ENCODE peak calls at places on chromosome X, in ten cellular contexts. J is epithelial cell of prostate; U is globus pallidus; M is thoracic aorta; N is stimulated activated CD4-positive, alpha-beta T cell treated with anti-CD3 and anti-CD28 coated beads, Interleukin-12 subunit alpha, Interleukin-12 subunit beta, amount 100 ng/mL, for 24 hours; G is neural crest cell; R is BJ; B is HuH-7; Z is effector CD4-positive, alpha-beta T cell; C is central memory CD4-positive, alpha-beta T cell. H is an unnamed sample.

GRCh38 chrX:142095816-142096215 is 109.3 kb downstream of the MAGEC2 start:
- DNase-seq in J (no peak), M (no peak), R (no peak), C (no peak), Z (no peak), N (no peak), B (no peak), G (no peak), U (no peak), H (no peak)

GRCh38 chrX:41720125-41720780 is 3.7 kb upstream of the GPR82 start:
- DNase-seq in Z (no peak), N (no peak), R (no peak), J (no peak), C (no peak), G (no peak), M (no peak), U (no peak), B (no peak), H (no peak)

GRCh38 chrX:96389314-96390048 is 295.2 kb upstream of the DIAPH2 start:
- DNase-seq in C (no peak), M (no peak), Z (no peak), N (no peak), R (no peak), B (no peak), U (no peak), J (no peak), G (no peak), H (no peak)

GRCh38 chrX:134236690-134237362 is at the start of gene CCDC160:
- DNase-seq in J (no peak), Z (no peak), G (peak; percentile 73), R (no peak), M (no peak), C (no peak), N (no peak), B (peak; percentile 50), U (peak; percentile 55), H (peak; percentile 65)

GRCh38 chrX:49247916-49248811 is 12.9 kb downstream of the CCDC22 start:
- DNase-seq in R (no peak), B (no peak), U (no peak), C (no peak), N (no peak), G (no peak), J (no peak), M (no peak), Z (no peak), H (peak; percentile 56)

GRCh38 chrX:111445485-111445884 is 33.5 kb upstream of the DCX start:
- DNase-seq in U (peak; percentile 38), R (no peak), G (no peak), M (no peak), Z (no peak), C (peak; percentile 17), B (peak; percentile 1), N (no peak), J (no peak), H (no peak)

GRCh38 chrX:54866606-54867005 is 54.0 kb upstream of the TRO start:
- DNase-seq in U (no peak), B (no peak), R (no peak), Z (no peak), G (no peak), M (no peak), J (no peak), N (no peak), C (no peak), H (no peak)

GRCh38 chrX:86171366-86171765 is 23.1 kb downstream of the DACH2 start:
- DNase-seq in R (no peak), U (no peak), G (no peak), C (no peak), B (no peak), J (no peak), M (no peak), N (no peak), Z (no peak), H (no peak)

GRCh38 chrX:19613645-19614323 is 98.5 kb upstream of the MAP3K15 start:
- DNase-seq in R (no peak), M (no peak), C (no peak), G (no peak), U (no peak), J (no peak), N (no peak), Z (no peak), B (no peak), H (no peak)

GRCh38 chrX:49209434-49210251 is 9.7 kb upstream of the SYP start:
- DNase-seq in J (no peak), R (no peak), U (no peak), C (no peak), N (no peak), M (no peak), B (no peak), Z (no peak), G (no peak), H (peak; percentile 58)

GRCh38 chrX:120857240-120857639 is 18.4 kb downstream of the CT47B1 start:
- DNase-seq in R (no peak), B (no peak), N (no peak), Z (no peak), C (no peak), U (no peak), J (no peak), G (no peak), M (no peak), H (no peak)

GRCh38 chrX:110042521-110042920 is 39.6 kb downstream of the TMEM164 start:
- DNase-seq in B (no peak), G (no peak), M (no peak), J (no peak), C (no peak), R (no peak), N (no peak), Z (no peak), U (no peak), H (no peak)

H was measured in BE2C.